ENCODE peak calls at places on chromosomes 7 and 10, in eight cellular contexts. W is cardiac fibroblast, L is fibroblast of the aortic adventitia, O is astrocyte of the cerebellum, P is SJSA1, T is GM12878, Y is astrocyte of the spinal cord, Q is mesendoderm. K is an unnamed sample.

GRCh38 chr10:130656582-130657133 is 520.5 kb downstream of the GLRX3 start:
- DNase-seq in W (no peak), L (no peak), O (no peak), P (no peak), T (no peak), Y (no peak), Q (no peak), K (no peak)

GRCh38 chr10:43001427-43001795 is 75.5 kb upstream of the RET start:
- DNase-seq in W (no peak), L (no peak), O (no peak), P (no peak), T (no peak), Y (no peak), Q (no peak), K (no peak)

GRCh38 chr10:78706986-78707500 is 361.7 kb upstream of the ZMIZ1 start:
- DNase-seq in W (no peak), L (no peak), O (peak), P (no peak), T (no peak), Y (peak), Q (no peak), K (no peak)

GRCh38 chr7:102425639-102426267 is 7.6 kb upstream of the ORAI2 start:
- DNase-seq in W (no peak), L (no peak), O (no peak), P (no peak), T (peak), Y (no peak), Q (no peak), K (no peak)

GRCh38 chr7:148700693-148701092 is 2.0 kb downstream of the CUL1 start:
- DNase-seq in W (peak), L (peak), O (peak), P (peak), T (no peak), Y (peak), Q (peak), K (peak)

GRCh38 chr7:25926439-25926838 is 225.6 kb upstream of the NFE2L3 start:
- DNase-seq in W (no peak), L (no peak), O (no peak), P (no peak), T (no peak), Y (no peak), Q (no peak), K (no peak)

GRCh38 chr7:54615-55014 is 137.8 kb upstream of the FAM20C start:
- DNase-seq in W (no peak), L (no peak), O (no peak), P (no peak), T (no peak), Y (no peak), Q (no peak), K (no peak)

GRCh38 chr7:149717481-149717880 is 55.9 kb downstream of the ZNF467 start:
- DNase-seq in W (no peak), L (no peak), O (no peak), P (no peak), T (no peak), Y (no peak), Q (no peak), K (no peak)

GRCh38 chr7:25069900-25070443 is 55.1 kb downstream of the CYCS start:
- DNase-seq in W (peak), L (peak), O (peak), P (peak), T (no peak), Y (peak), Q (peak), K (no peak)

GRCh38 chr7:128672927-128673517 is 930 bp downstream of the GARIN1A start:
- DNase-seq in W (peak), L (peak), O (no peak), P (peak), T (no peak), Y (peak), Q (peak), K (no peak)

GRCh38 chr7:82179311-82179710 is 264.3 kb downstream of the CACNA2D1 start:
- DNase-seq in W (no peak), L (no peak), O (no peak), P (no peak), T (no peak), Y (no peak), Q (peak), K (no peak)

GRCh38 chr10:79184141-79184625 is 115.4 kb downstream of the ZMIZ1 start:
- DNase-seq in W (peak), L (peak), O (no peak), P (peak), T (no peak), Y (peak), Q (peak), K (no peak)

GRCh38 chr10:103512591-103513382 is 19.3 kb downstream of the NEURL1 start:
- DNase-seq in W (no peak), L (no peak), O (no peak), P (no peak), T (no peak), Y (no peak), Q (no peak), K (no peak)

GRCh38 chr7:749121-749520 is 22.0 kb upstream of the PRKAR1B start:
- DNase-seq in W (peak), L (peak), O (no peak), P (no peak), T (no peak), Y (peak), Q (peak), K (no peak)

GRCh38 chr10:79250259-79250658 is 97.0 kb upstream of the PPIF start:
- DNase-seq in W (no peak), L (no peak), O (no peak), P (no peak), T (no peak), Y (no peak), Q (no peak), K (no peak)

GRCh38 chr7:27164381-27165088 is 802 bp downstream of the HOXA9 start:
- DNase-seq in W (no peak), L (no peak), O (no peak), P (peak), T (no peak), Y (no peak), Q (peak), K (no peak)

GRCh38 chr7:158062661-158063060 is 525.0 kb downstream of the PTPRN2 start:
- DNase-seq in W (no peak), L (no peak), O (no peak), P (no peak), T (no peak), Y (no peak), Q (no peak), K (no peak)

GRCh38 chr10:131180941-131181855 is 130.3 kb downstream of the TCERG1L start:
- DNase-seq in W (no peak), L (no peak), O (no peak), P (no peak), T (no peak), Y (no peak), Q (peak), K (no peak)

GRCh38 chr7:74230446-74231231 is 20.8 kb downstream of the LAT2 start:
- DNase-seq in W (no peak), L (no peak), O (no peak), P (no peak), T (no peak), Y (no peak), Q (no peak), K (no peak)

GRCh38 chr7:22931011-22931410 is 82.9 kb downstream of the HYCC1 start:
- DNase-seq in W (no peak), L (no peak), O (no peak), P (no peak), T (no peak), Y (no peak), Q (peak), K (no peak)

GRCh38 chr7:107725138-107725740 is 18.7 kb upstream of the CBLL1 start:
- DNase-seq in W (peak), L (peak), O (peak), P (peak), T (peak), Y (peak), Q (peak), K (peak)

GRCh38 chr10:112715581-112715980 is 234.5 kb upstream of the TCF7L2 start:
- DNase-seq in W (no peak), L (no peak), O (no peak), P (no peak), T (no peak), Y (no peak), Q (no peak), K (no peak)

GRCh38 chr10:71214641-71215160 is 2.3 kb downstream of the UNC5B start:
- DNase-seq in W (no peak), L (no peak), O (no peak), P (no peak), T (no peak), Y (no peak), Q (no peak), K (no peak)

GRCh38 chr7:81280531-81280930 is 361.7 kb upstream of the SEMA3C start:
- DNase-seq in W (no peak), L (no peak), O (no peak), P (no peak), T (no peak), Y (no peak), Q (no peak), K (no peak)

GRCh38 chr7:12729112-12729511 is 41.7 kb downstream of the ARL4A start:
- DNase-seq in W (peak), L (peak), O (peak), P (peak), T (no peak), Y (peak), Q (peak), K (no peak)

GRCh38 chr10:79057481-79058275 is 11.1 kb upstream of the ZMIZ1 start:
- DNase-seq in W (no peak), L (no peak), O (no peak), P (no peak), T (no peak), Y (no peak), Q (no peak), K (no peak)

GRCh38 chr7:100642534-100642907 is 1.2 kb upstream of the TFR2 start:
- DNase-seq in W (no peak), L (no peak), O (no peak), P (no peak), T (no peak), Y (no peak), Q (no peak), K (no peak)

GRCh38 chr7:22147113-22147512 is 201.4 kb upstream of the CDCA7L start:
- DNase-seq in W (no peak), L (peak), O (no peak), P (no peak), T (no peak), Y (peak), Q (no peak), K (no peak)

GRCh38 chr7:91898240-91898992 is 17.9 kb upstream of the MTERF1 start:
- DNase-seq in W (no peak), L (no peak), O (no peak), P (no peak), T (no peak), Y (no peak), Q (no peak), K (no peak)

GRCh38 chr7:134727711-134728110 is 51.7 kb upstream of the CALD1 start:
- DNase-seq in W (no peak), L (no peak), O (no peak), P (no peak), T (no peak), Y (no peak), Q (no peak), K (no peak)

GRCh38 chr10:2920166-2920565 is 147.2 kb upstream of the PFKP start:
- DNase-seq in W (no peak), L (no peak), O (no peak), P (no peak), T (no peak), Y (no peak), Q (no peak), K (no peak)

GRCh38 chr7:27180431-27181175 is 4.4 kb downstream of the HOXA11 start:
- DNase-seq in W (no peak), L (no peak), O (no peak), P (peak), T (no peak), Y (no peak), Q (no peak), K (no peak)

GRCh38 chr10:43110318-43111071 is 27.8 kb upstream of the CSGALNACT2 start:
- DNase-seq in W (peak), L (peak), O (no peak), P (no peak), T (no peak), Y (no peak), Q (peak), K (no peak)

GRCh38 chr10:126175586-126176258 is 212.6 kb downstream of the ADAM12 start:
- DNase-seq in W (no peak), L (no peak), O (peak), P (no peak), T (no peak), Y (peak), Q (no peak), K (no peak)

GRCh38 chr7:151315038-151315655 is 26.5 kb upstream of the NUB1 start:
- DNase-seq in W (peak), L (peak), O (peak), P (peak), T (peak), Y (peak), Q (peak), K (no peak)

GRCh38 chr7:107232568-107233090 is 63.8 kb downstream of the HBP1 start:
- DNase-seq in W (peak), L (no peak), O (peak), P (peak), T (no peak), Y (peak), Q (no peak), K (no peak)

GRCh38 chr10:7272008-7272407 is 138.8 kb downstream of the SFMBT2 start:
- DNase-seq in W (no peak), L (no peak), O (no peak), P (no peak), T (no peak), Y (no peak), Q (no peak), K (no peak)

GRCh38 chr7:27303021-27303420 is 60.4 kb downstream of the EVX1 start:
- DNase-seq in W (no peak), L (peak), O (no peak), P (no peak), T (no peak), Y (no peak), Q (no peak), K (no peak)

GRCh38 chr10:11225935-11226334 is 208.3 kb downstream of the CELF2 start:
- DNase-seq in W (no peak), L (no peak), O (no peak), P (no peak), T (no peak), Y (no peak), Q (no peak), K (no peak)

GRCh38 chr10:121527690-121528089 is 70.6 kb downstream of the FGFR2 start:
- DNase-seq in W (peak), L (no peak), O (peak), P (no peak), T (no peak), Y (peak), Q (peak), K (peak)

GRCh38 chr7:28685291-28685659 is 272.9 kb downstream of the TRIL start:
- DNase-seq in W (no peak), L (no peak), O (no peak), P (no peak), T (no peak), Y (no peak), Q (no peak), K (no peak)
- H3K4me3 ChIP-seq in W (no peak), L (no peak), O (no peak), P (no peak), T (no peak), Y (no peak), Q (no peak), K (no peak)

DNA sequence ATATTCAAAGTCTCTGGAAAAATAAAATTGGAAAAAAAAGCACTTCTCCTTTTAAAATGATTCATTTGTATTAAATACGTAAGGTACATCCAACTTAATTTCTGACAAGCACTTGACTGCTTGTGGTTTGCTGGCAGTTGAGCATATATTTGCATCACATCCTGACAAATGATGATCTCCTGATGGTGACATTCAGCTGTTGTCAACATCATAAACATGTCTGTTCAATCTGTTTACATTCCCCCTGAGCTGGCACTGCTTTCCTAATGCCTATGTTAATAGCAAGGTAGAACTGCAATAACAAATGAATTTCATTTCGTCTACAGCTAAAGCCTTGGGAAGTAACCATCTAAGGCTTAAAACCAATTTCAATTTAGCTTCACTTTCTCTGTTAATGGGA is 24.4 kb downstream of the TSPAN12 start:
- DNase-seq in W (no peak), L (no peak), O (no peak), P (no peak), T (no peak), Y (no peak), Q (peak), K (no peak)
- H3K4me3 ChIP-seq in W (no peak), L (no peak), O (no peak), P (no peak), T (no peak), Y (no peak), Q (no peak), K (no peak)

GRCh38 chr10:124962421-124962820 is 20.5 kb downstream of the ZRANB1 start:
- DNase-seq in W (no peak), L (no peak), O (no peak), P (no peak), T (no peak), Y (peak), Q (no peak), K (no peak)

GRCh38 chr10:124956764-124957163 is 14.8 kb downstream of the ZRANB1 start:
- DNase-seq in W (no peak), L (no peak), O (no peak), P (no peak), T (no peak), Y (no peak), Q (no peak), K (no peak)

GRCh38 chr10:124966008-124966407 is 24.1 kb downstream of the ZRANB1 start:
- DNase-seq in W (no peak), L (no peak), O (no peak), P (no peak), T (no peak), Y (no peak), Q (no peak), K (no peak)

GRCh38 chr10:124959564-124959963 is 17.6 kb downstream of the ZRANB1 start:
- DNase-seq in W (no peak), L (no peak), O (no peak), P (no peak), T (no peak), Y (no peak), Q (no peak), K (no peak)

DNA sequence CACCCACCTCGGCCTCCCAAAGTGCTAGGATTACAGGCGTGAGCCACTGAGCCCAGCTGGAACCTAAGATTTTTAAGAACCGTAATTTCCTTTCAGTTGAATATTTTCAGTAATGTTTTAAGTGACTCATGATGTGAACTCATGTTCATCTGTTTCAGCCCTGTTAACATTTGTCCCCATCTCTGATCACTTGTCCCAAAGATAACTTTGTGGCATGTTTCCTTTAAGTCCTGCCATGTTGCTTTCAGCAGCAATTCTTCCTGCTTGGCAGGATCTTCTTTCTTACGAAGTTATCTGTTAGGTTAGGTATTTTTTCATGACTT is 19.3 kb downstream of the ZRANB1 start:
- DNase-seq in W (no peak), L (no peak), O (no peak), P (no peak), T (no peak), Y (no peak), Q (no peak), K (no peak)
- H3K4me3 ChIP-seq in W (no peak), L (no peak), O (no peak), P (no peak), T (no peak), Y (no peak), Q (no peak), K (no peak)

GRCh38 chr10:8296742-8297101 is 242.2 kb downstream of the GATA3 start:
- DNase-seq in W (no peak), L (no peak), O (no peak), P (no peak), T (no peak), Y (no peak), Q (no peak), K (no peak)
- H3K4me3 ChIP-seq in W (no peak), L (no peak), O (no peak), P (no peak), T (no peak), Y (no peak), Q (no peak), K (no peak)

GRCh38 chr7:5070206-5070605 is 24.5 kb downstream of the RBAK start:
- DNase-seq in W (no peak), L (no peak), O (no peak), P (no peak), T (no peak), Y (no peak), Q (no peak), K (no peak)
- H3K4me3 ChIP-seq in W (no peak), L (no peak), O (no peak), P (no peak), T (no peak), Y (no peak), Q (no peak), K (no peak)

GRCh38 chr10:86692664-86693063 is 24.4 kb downstream of the LDB3 start:
- DNase-seq in W (no peak), L (no peak), O (no peak), P (no peak), T (no peak), Y (no peak), Q (no peak), K (no peak)
- H3K4me3 ChIP-seq in W (no peak), L (no peak), O (no peak), P (no peak), T (no peak), Y (no peak), Q (no peak), K (no peak)

GRCh38 chr7:111771638-111772037 is 209.3 kb upstream of the IMMP2L start:
- DNase-seq in W (no peak), L (no peak), O (no peak), P (no peak), T (no peak), Y (no peak), Q (no peak), K (no peak)
- H3K4me3 ChIP-seq in W (no peak), L (no peak), O (no peak), P (no peak), T (no peak), Y (no peak), Q (no peak), K (no peak)

GRCh38 chr10:44977287-44978212 is 1.1 kb downstream of the DEPP1 start:
- DNase-seq in W (peak), L (no peak), O (no peak), P (no peak), T (no peak), Y (no peak), Q (no peak), K (no peak)
- H3K4me3 ChIP-seq in W (peak), L (peak), O (peak), P (peak), T (peak), Y (peak), Q (no peak), K (peak)

K was measured in retinal pigment epithelial cell.